ENCODE peak calls at places on chromosomes 12 and 14, in six cellular contexts. M, R, Y, A, Z and J are unnamed samples.

GRCh38 chr14:103401223-103402214 is 16.3 kb downstream of the MARK3 start:
- DNase-seq in M (no peak), R (peak), Y (no peak), A (no peak), Z (no peak), J (no peak)

GRCh38 chr12:111841236-111841749 is 735 bp upstream of the MAPKAPK5 start:
- DNase-seq in M (no peak), R (no peak), Y (peak), A (no peak), Z (no peak), J (no peak)

GRCh38 chr14:25003537-25003936 is 46.4 kb downstream of the STXBP6 start:
- DNase-seq in M (no peak), R (no peak), Y (no peak), A (no peak), Z (no peak), J (no peak)

GRCh38 chr12:123038486-123038885 is 58.0 kb downstream of the ARL6IP4 start:
- DNase-seq in M (no peak), R (no peak), Y (no peak), A (no peak), Z (peak), J (no peak)

GRCh38 chr12:121610239-121611149 is 15.8 kb upstream of the ORAI1 start:
- DNase-seq in M (no peak), R (no peak), Y (no peak), A (no peak), Z (no peak), J (no peak)

GRCh38 chr12:113109872-113110623 is 25.5 kb downstream of the RASAL1 start:
- DNase-seq in M (no peak), R (no peak), Y (no peak), A (no peak), Z (peak), J (no peak)

GRCh38 chr12:52205584-52206308 is 13.9 kb upstream of the KRT80 start:
- DNase-seq in M (no peak), R (no peak), Y (no peak), A (no peak), Z (peak), J (no peak)

GRCh38 chr14:99513183-99513694 is 32.0 kb downstream of the CCNK start:
- DNase-seq in M (no peak), R (no peak), Y (no peak), A (no peak), Z (no peak), J (no peak)

GRCh38 chr12:10033783-10034381 is 3.4 kb downstream of the CLEC9A start:
- DNase-seq in M (no peak), R (peak), Y (no peak), A (no peak), Z (no peak), J (no peak)

GRCh38 chr14:52522033-52522432 is 30.3 kb downstream of the TXNDC16 start:
- DNase-seq in M (no peak), R (no peak), Y (no peak), A (no peak), Z (no peak), J (no peak)

GRCh38 chr14:101114726-101115481 is 211.4 kb upstream of the RTL1 start:
- DNase-seq in M (no peak), R (no peak), Y (no peak), A (no peak), Z (no peak), J (no peak)

GRCh38 chr14:104749958-104750529 is 2.9 kb upstream of the SIVA1 start:
- DNase-seq in M (no peak), R (peak), Y (no peak), A (no peak), Z (no peak), J (no peak)

GRCh38 chr12:2804390-2805145 is 7.9 kb upstream of the ITFG2 start:
- DNase-seq in M (no peak), R (peak), Y (no peak), A (no peak), Z (peak), J (no peak)

GRCh38 chr14:67576216-67576615 is 23.9 kb downstream of the PIGH start:
- DNase-seq in M (no peak), R (no peak), Y (no peak), A (no peak), Z (no peak), J (no peak)

GRCh38 chr12:1927751-1928351 is 9.4 kb upstream of the CACNA2D4 start:
- DNase-seq in M (no peak), R (no peak), Y (no peak), A (no peak), Z (peak), J (no peak)

GRCh38 chr14:54838931-54839512 is 63.6 kb downstream of the GCH1 start:
- DNase-seq in M (no peak), R (no peak), Y (no peak), A (no peak), Z (no peak), J (no peak)

GRCh38 chr12:84191779-84192178 is 720.8 kb downstream of the SLC6A15 start:
- DNase-seq in M (no peak), R (no peak), Y (no peak), A (no peak), Z (no peak), J (no peak)

GRCh38 chr12:92369643-92370042 is 224.0 kb upstream of the BTG1 start:
- DNase-seq in M (no peak), R (peak), Y (no peak), A (no peak), Z (no peak), J (no peak)

GRCh38 chr14:54834727-54835126 is 67.9 kb downstream of the GCH1 start:
- DNase-seq in M (no peak), R (no peak), Y (no peak), A (no peak), Z (no peak), J (no peak)

GRCh38 chr12:132593938-132594358 is 16.4 kb downstream of the LRCOL1 start:
- DNase-seq in M (no peak), R (peak), Y (no peak), A (no peak), Z (peak), J (no peak)

GRCh38 chr12:130422676-130423075 is 85.0 kb downstream of the PIWIL1 start:
- DNase-seq in M (no peak), R (no peak), Y (no peak), A (no peak), Z (no peak), J (no peak)

GRCh38 chr14:63678538-63678937 is 36.9 kb upstream of the WDR89 start:
- DNase-seq in M (no peak), R (no peak), Y (no peak), A (no peak), Z (no peak), J (no peak)

GRCh38 chr12:109518820-109519665 is 41.6 kb downstream of the UBE3B start:
- DNase-seq in M (peak), R (peak), Y (no peak), A (peak), Z (peak), J (no peak)

GRCh38 chr12:96401061-96401871 is 1.0 kb upstream of the CDK17 start:
- DNase-seq in M (peak), R (peak), Y (no peak), A (no peak), Z (no peak), J (peak)

GRCh38 chr12:95239216-95239615 is 21.6 kb downstream of the VEZT start:
- DNase-seq in M (no peak), R (no peak), Y (no peak), A (no peak), Z (no peak), J (no peak)

GRCh38 chr12:15001733-15002471 is 29.1 kb downstream of the PDE6H start:
- DNase-seq in M (no peak), R (peak), Y (no peak), A (no peak), Z (peak), J (no peak)

GRCh38 chr12:630656-631632 is 32.3 kb downstream of the NINJ2 start:
- DNase-seq in M (peak), R (no peak), Y (peak), A (no peak), Z (peak), J (peak)

GRCh38 chr14:90866822-90867221 is 50.6 kb upstream of the TTC7B start:
- DNase-seq in M (no peak), R (no peak), Y (no peak), A (no peak), Z (no peak), J (no peak)

GRCh38 chr12:124655317-124656213 is 88.2 kb upstream of the NCOR2 start:
- DNase-seq in M (no peak), R (peak), Y (no peak), A (peak), Z (peak), J (no peak)

GRCh38 chr14:25231006-25231405 is 181.1 kb upstream of the STXBP6 start:
- DNase-seq in M (no peak), R (no peak), Y (no peak), A (no peak), Z (no peak), J (no peak)

GRCh38 chr12:109868182-109869051 is 11.9 kb downstream of the GLTP start:
- DNase-seq in M (no peak), R (no peak), Y (no peak), A (no peak), Z (no peak), J (no peak)

GRCh38 chr14:52412426-52412825 is 98.3 kb downstream of the PTGER2 start:
- DNase-seq in M (no peak), R (no peak), Y (no peak), A (no peak), Z (no peak), J (no peak)

GRCh38 chr14:60349663-60350365 is 100.8 kb downstream of the PPM1A start:
- DNase-seq in M (no peak), R (peak), Y (no peak), A (no peak), Z (no peak), J (no peak)

GRCh38 chr12:8912910-8913309 is 1.4 kb upstream of the PHC1 start:
- DNase-seq in M (no peak), R (no peak), Y (no peak), A (no peak), Z (no peak), J (no peak)

GRCh38 chr14:73057939-73058223 is 453 bp upstream of the RBM25 start:
- DNase-seq in M (no peak), R (no peak), Y (no peak), A (no peak), Z (no peak), J (no peak)

GRCh38 chr12:50257226-50258166 is 25.8 kb downstream of the LIMA1 start:
- DNase-seq in M (no peak), R (peak), Y (no peak), A (no peak), Z (no peak), J (no peak)

GRCh38 chr14:24879661-24880381 is 170.1 kb downstream of the STXBP6 start:
- DNase-seq in M (no peak), R (no peak), Y (no peak), A (no peak), Z (no peak), J (no peak)

GRCh38 chr12:31756977-31757420 is 28.2 kb upstream of the AMN1 start:
- DNase-seq in M (no peak), R (no peak), Y (no peak), A (no peak), Z (no peak), J (no peak)